ENCODE peak calls at places on chromosomes 2 and 18, in four cellular contexts. One of them, this sample, is unnamed.

GRCh38 chr2:3135676-3136075 is 241.9 kb downstream of the EIPR1 start:
- DNase-seq in GM12878: no peak
- DNase-seq in HepG2: no peak
- DNase-seq in K562: no peak
- DNase-seq in this sample: no peak

GRCh38 chr18:61898576-61899205 is 5.9 kb upstream of the RNF152 start:
- DNase-seq in GM12878: no peak
- DNase-seq in HepG2: peak; percentile 8
- DNase-seq in K562: no peak
- DNase-seq in this sample: no peak

GRCh38 chr2:128490321-128490720 is 171.7 kb upstream of the HS6ST1 start:
- DNase-seq in HepG2: no peak
- DNase-seq in GM12878: no peak
- DNase-seq in K562: no peak
- DNase-seq in this sample: no peak

GRCh38 chr2:172859821-172860707 is 124.4 kb downstream of the RAPGEF4 start:
- DNase-seq in HepG2: no peak
- DNase-seq in K562: no peak
- DNase-seq in GM12878: no peak
- DNase-seq in this sample: no peak

GRCh38 chr2:98828369-98828744 is 97.4 kb upstream of the MGAT4A start:
- DNase-seq in GM12878: no peak
- DNase-seq in K562: no peak
- DNase-seq in HepG2: no peak
- DNase-seq in this sample: no peak

GRCh38 chr2:86368181-86368824 is 30.9 kb upstream of the REEP1 start:
- DNase-seq in GM12878: no peak
- DNase-seq in K562: peak; percentile 66
- DNase-seq in HepG2: peak; percentile 43
- DNase-seq in this sample: peak; percentile 74

GRCh38 chr2:106963893-106964292 is 77.9 kb upstream of the ST6GAL2 start:
- DNase-seq in K562: no peak
- DNase-seq in GM12878: no peak
- DNase-seq in HepG2: no peak
- DNase-seq in this sample: no peak

GRCh38 chr2:64283015-64283570 is 138.9 kb upstream of the PELI1 start:
- DNase-seq in HepG2: no peak
- DNase-seq in GM12878: no peak
- DNase-seq in K562: no peak
- DNase-seq in this sample: no peak

GRCh38 chr2:204885747-204886146 is 340.5 kb downstream of the PARD3B start:
- DNase-seq in K562: no peak
- DNase-seq in GM12878: no peak
- DNase-seq in HepG2: peak; percentile 6
- DNase-seq in this sample: no peak

GRCh38 chr2:42913280-42913878 is 121.0 kb upstream of the HAAO start:
- DNase-seq in K562: no peak
- DNase-seq in GM12878: no peak
- DNase-seq in HepG2: no peak
- DNase-seq in this sample: no peak

GRCh38 chr18:62637807-62638687 is 77.3 kb upstream of the PHLPP1 start:
- DNase-seq in K562: peak; percentile 69
- DNase-seq in GM12878: no peak
- DNase-seq in HepG2: peak; percentile 28
- DNase-seq in this sample: peak; percentile 59

GRCh38 chr18:48460929-48461583 is 51.9 kb upstream of the ZBTB7C start:
- DNase-seq in HepG2: no peak
- DNase-seq in K562: no peak
- DNase-seq in GM12878: no peak
- DNase-seq in this sample: no peak

GRCh38 chr2:58479557-58480120 is 238.5 kb upstream of the FANCL start:
- DNase-seq in HepG2: no peak
- DNase-seq in K562: no peak
- DNase-seq in GM12878: no peak
- DNase-seq in this sample: no peak

GRCh38 chr2:108936868-108937265 is 52.2 kb downstream of the EDAR start:
- DNase-seq in GM12878: no peak
- DNase-seq in HepG2: no peak
- DNase-seq in K562: no peak
- DNase-seq in this sample: no peak

GRCh38 chr2:9215680-9216079 is 9.1 kb downstream of the ASAP2 start:
- DNase-seq in HepG2: no peak
- DNase-seq in GM12878: no peak
- DNase-seq in K562: no peak
- DNase-seq in this sample: no peak
- TF ChIP-seq SP1 in HepG2: no peak
- TF ChIP-seq SP1 in GM12878: no peak
- TF ChIP-seq SP1 in K562: no peak
- TF ChIP-seq SP1 in this sample: no peak

GRCh38 chr2:158142568-158143332 is 41.1 kb downstream of the UPP2 start:
- DNase-seq in K562: no peak
- DNase-seq in HepG2: no peak
- DNase-seq in GM12878: no peak
- DNase-seq in this sample: no peak
- TF ChIP-seq FOXK2 in K562: no peak
- TF ChIP-seq FOXK2 in HepG2: no peak
- TF ChIP-seq FOXK2 in GM12878: no peak
- TF ChIP-seq FOXK2 in this sample: no peak

GRCh38 chr2:127191331-127192219 is 28.5 kb downstream of the CYP27C1 start:
- DNase-seq in GM12878: no peak
- DNase-seq in HepG2: no peak
- DNase-seq in K562: no peak
- DNase-seq in this sample: no peak
- TF ChIP-seq SP1 in GM12878: no peak
- TF ChIP-seq SP1 in HepG2: no peak
- TF ChIP-seq SP1 in K562: no peak
- TF ChIP-seq SP1 in this sample: no peak

GRCh38 chr2:230717595-230717994 is 5.0 kb downstream of the CAB39 start:
- DNase-seq in HepG2: no peak
- DNase-seq in K562: no peak
- DNase-seq in GM12878: no peak
- DNase-seq in this sample: no peak

GRCh38 chr2:230719340-230719739 is 6.7 kb downstream of the CAB39 start:
- DNase-seq in GM12878: no peak
- DNase-seq in K562: no peak
- DNase-seq in HepG2: no peak
- DNase-seq in this sample: no peak

GRCh38 chr2:230722207-230722606 is 9.6 kb downstream of the CAB39 start:
- DNase-seq in K562: no peak
- DNase-seq in HepG2: no peak
- DNase-seq in GM12878: no peak
- DNase-seq in this sample: no peak

GRCh38 chr2:230721712-230722111 is 9.1 kb downstream of the CAB39 start:
- DNase-seq in HepG2: no peak
- DNase-seq in K562: no peak
- DNase-seq in GM12878: no peak
- DNase-seq in this sample: no peak

DNA sequence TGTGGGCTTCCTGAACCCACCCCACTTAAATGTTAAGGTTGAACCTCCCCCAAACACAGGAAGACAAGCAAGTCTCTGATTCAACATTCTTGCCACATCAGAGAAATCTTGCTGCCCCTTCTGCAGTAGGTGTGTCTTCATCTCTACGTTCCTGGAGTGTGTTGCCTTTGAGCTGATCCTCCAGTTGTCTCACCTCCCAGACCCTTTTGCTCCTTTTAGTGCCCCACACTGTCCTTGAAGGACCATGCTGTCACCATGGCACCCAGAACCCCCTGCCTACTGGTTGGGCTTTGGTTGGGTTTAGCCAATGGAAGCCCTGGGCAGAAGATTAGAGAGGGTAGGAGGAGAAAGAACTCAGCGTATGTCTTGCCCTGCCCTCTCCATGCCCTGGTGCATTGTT is 10.7 kb downstream of the CAB39 start:
- DNase-seq in GM12878: no peak
- DNase-seq in K562: no peak
- DNase-seq in HepG2: no peak
- DNase-seq in this sample: no peak
- TF ChIP-seq FOXK2 in GM12878: no peak
- TF ChIP-seq FOXK2 in K562: no peak
- TF ChIP-seq FOXK2 in HepG2: no peak
- TF ChIP-seq FOXK2 in this sample: no peak

GRCh38 chr2:46508734-46509133 is 29.4 kb downstream of the TMEM247 start:
- DNase-seq in K562: no peak
- DNase-seq in HepG2: no peak
- DNase-seq in GM12878: no peak
- DNase-seq in this sample: no peak

GRCh38 chr2:46510596-46511177 is 31.3 kb downstream of the TMEM247 start:
- DNase-seq in HepG2: no peak
- DNase-seq in GM12878: no peak
- DNase-seq in K562: no peak
- DNase-seq in this sample: no peak

GRCh38 chr2:46509804-46510203 is 30.4 kb downstream of the TMEM247 start:
- DNase-seq in HepG2: no peak
- DNase-seq in GM12878: no peak
- DNase-seq in K562: no peak
- DNase-seq in this sample: no peak

GRCh38 chr2:46506131-46506706 is 26.9 kb downstream of the TMEM247 start:
- DNase-seq in K562: no peak
- DNase-seq in GM12878: no peak
- DNase-seq in HepG2: no peak
- DNase-seq in this sample: no peak

DNA sequence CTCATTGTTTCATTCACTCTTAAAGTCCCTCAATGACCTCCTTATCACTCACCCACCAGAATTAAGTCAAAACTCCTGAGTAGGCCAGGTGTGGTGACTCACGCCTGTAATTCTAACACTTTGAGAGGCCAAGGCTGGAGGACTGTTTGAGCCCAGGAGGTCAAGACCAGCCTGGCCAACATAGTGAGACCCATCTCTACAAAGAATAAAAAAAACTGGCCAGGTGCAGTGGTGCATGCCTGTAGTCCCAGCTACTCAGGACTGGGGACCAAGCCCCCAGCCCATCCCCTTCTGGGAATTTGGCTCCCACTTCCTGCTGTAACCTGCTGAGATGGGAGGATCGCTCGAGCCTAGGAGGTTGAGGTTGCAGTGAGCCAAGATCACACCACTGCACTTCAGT is 28.9 kb downstream of the TMEM247 start:
- DNase-seq in K562: no peak
- DNase-seq in HepG2: no peak
- DNase-seq in GM12878: no peak
- DNase-seq in this sample: no peak
- TF ChIP-seq SP1 in K562: no peak
- TF ChIP-seq SP1 in HepG2: no peak
- TF ChIP-seq SP1 in GM12878: no peak
- TF ChIP-seq SP1 in this sample: no peak

This sample was measured in HEK293T.